ENCODE peak calls at places on chromosomes 3 and 15, in eight cellular contexts. One of them, this sample, is unnamed.

GRCh38 chr15:67744331-67745058 is 80.8 kb upstream of the SKOR1 start:
- DNase-seq in Peyer's patch: no peak
- DNase-seq in Panc1: no peak
- DNase-seq in right lobe of liver: no peak
- DNase-seq in right atrium auricular region: no peak
- DNase-seq in MCF 10A: no peak
- DNase-seq in AG09319: no peak
- DNase-seq in A549: no peak
- DNase-seq in this sample: no peak

GRCh38 chr3:165254812-165255211 is 58.6 kb upstream of the SLITRK3 start:
- DNase-seq in right lobe of liver: no peak
- DNase-seq in Peyer's patch: no peak
- DNase-seq in MCF 10A: peak
- DNase-seq in Panc1: peak
- DNase-seq in A549: peak
- DNase-seq in right atrium auricular region: no peak
- DNase-seq in AG09319: no peak
- DNase-seq in this sample: peak

GRCh38 chr3:67384790-67385397 is 269.5 kb downstream of the SUCLG2 start:
- DNase-seq in right atrium auricular region: no peak
- DNase-seq in Peyer's patch: peak
- DNase-seq in MCF 10A: peak
- DNase-seq in right lobe of liver: no peak
- DNase-seq in Panc1: no peak
- DNase-seq in A549: peak
- DNase-seq in AG09319: peak
- DNase-seq in this sample: peak

GRCh38 chr3:52721742-52722033 is 15.8 kb downstream of the SPCS1 start:
- DNase-seq in Peyer's patch: no peak
- DNase-seq in AG09319: no peak
- DNase-seq in A549: no peak
- DNase-seq in right lobe of liver: no peak
- DNase-seq in Panc1: no peak
- DNase-seq in MCF 10A: no peak
- DNase-seq in right atrium auricular region: no peak
- DNase-seq in this sample: no peak

GRCh38 chr3:171285287-171285686 is 174.9 kb downstream of the TNIK start:
- DNase-seq in AG09319: no peak
- DNase-seq in MCF 10A: peak
- DNase-seq in A549: no peak
- DNase-seq in right atrium auricular region: no peak
- DNase-seq in Peyer's patch: no peak
- DNase-seq in right lobe of liver: no peak
- DNase-seq in Panc1: no peak
- DNase-seq in this sample: no peak

GRCh38 chr3:99114565-99115291 is 213.2 kb upstream of the DCBLD2 start:
- DNase-seq in Peyer's patch: no peak
- DNase-seq in right atrium auricular region: no peak
- DNase-seq in Panc1: no peak
- DNase-seq in MCF 10A: peak
- DNase-seq in AG09319: no peak
- DNase-seq in A549: no peak
- DNase-seq in right lobe of liver: no peak
- DNase-seq in this sample: peak

GRCh38 chr3:46863261-46863782 is at the start of gene MYL3:
- DNase-seq in Panc1: no peak
- DNase-seq in right lobe of liver: no peak
- DNase-seq in Peyer's patch: no peak
- DNase-seq in MCF 10A: no peak
- DNase-seq in right atrium auricular region: no peak
- DNase-seq in AG09319: no peak
- DNase-seq in A549: no peak
- DNase-seq in this sample: no peak

GRCh38 chr3:64743844-64744243 is 56.0 kb upstream of the ADAMTS9 start:
- DNase-seq in right lobe of liver: no peak
- DNase-seq in Peyer's patch: no peak
- DNase-seq in right atrium auricular region: no peak
- DNase-seq in MCF 10A: no peak
- DNase-seq in A549: no peak
- DNase-seq in AG09319: no peak
- DNase-seq in Panc1: no peak
- DNase-seq in this sample: no peak

GRCh38 chr15:95549168-95549738 is 781.2 kb upstream of the NR2F2 start:
- DNase-seq in right lobe of liver: no peak
- DNase-seq in MCF 10A: no peak
- DNase-seq in A549: no peak
- DNase-seq in Panc1: no peak
- DNase-seq in AG09319: no peak
- DNase-seq in Peyer's patch: no peak
- DNase-seq in right atrium auricular region: no peak
- DNase-seq in this sample: no peak

GRCh38 chr15:80587816-80588456 is 107.2 kb upstream of the ABHD17C start:
- DNase-seq in right lobe of liver: no peak
- DNase-seq in AG09319: no peak
- DNase-seq in MCF 10A: no peak
- DNase-seq in Peyer's patch: no peak
- DNase-seq in right atrium auricular region: no peak
- DNase-seq in A549: no peak
- DNase-seq in Panc1: no peak
- DNase-seq in this sample: peak

GRCh38 chr3:55555866-55556621 is 68.9 kb upstream of the WNT5A start:
- DNase-seq in AG09319: no peak
- DNase-seq in Panc1: no peak
- DNase-seq in A549: no peak
- DNase-seq in Peyer's patch: no peak
- DNase-seq in right lobe of liver: no peak
- DNase-seq in MCF 10A: no peak
- DNase-seq in right atrium auricular region: no peak
- DNase-seq in this sample: peak

GRCh38 chr15:72353266-72353665 is 22.5 kb downstream of the HEXA start:
- DNase-seq in MCF 10A: no peak
- DNase-seq in Panc1: no peak
- DNase-seq in right atrium auricular region: no peak
- DNase-seq in A549: no peak
- DNase-seq in AG09319: no peak
- DNase-seq in right lobe of liver: no peak
- DNase-seq in Peyer's patch: no peak
- DNase-seq in this sample: no peak

GRCh38 chr3:176807938-176808337 is 389.3 kb downstream of the TBL1XR1 start:
- DNase-seq in MCF 10A: no peak
- DNase-seq in AG09319: no peak
- DNase-seq in right lobe of liver: no peak
- DNase-seq in Peyer's patch: no peak
- DNase-seq in A549: no peak
- DNase-seq in Panc1: no peak
- DNase-seq in right atrium auricular region: no peak
- DNase-seq in this sample: no peak

GRCh38 chr3:27939940-27940339 is 217.8 kb upstream of the EOMES start:
- DNase-seq in A549: no peak
- DNase-seq in AG09319: no peak
- DNase-seq in MCF 10A: peak
- DNase-seq in Peyer's patch: no peak
- DNase-seq in Panc1: no peak
- DNase-seq in right atrium auricular region: no peak
- DNase-seq in right lobe of liver: no peak
- DNase-seq in this sample: peak

GRCh38 chr15:24943361-24943760 is 11.4 kb upstream of the SNRPN start:
- DNase-seq in Panc1: no peak
- DNase-seq in A549: no peak
- DNase-seq in AG09319: no peak
- DNase-seq in Peyer's patch: no peak
- DNase-seq in right atrium auricular region: no peak
- DNase-seq in right lobe of liver: no peak
- DNase-seq in MCF 10A: no peak
- DNase-seq in this sample: no peak

GRCh38 chr3:50652709-50653108 is 22.0 kb upstream of the DOCK3 start:
- DNase-seq in Peyer's patch: peak
- DNase-seq in right lobe of liver: no peak
- DNase-seq in A549: peak
- DNase-seq in right atrium auricular region: no peak
- DNase-seq in AG09319: no peak
- DNase-seq in MCF 10A: peak
- DNase-seq in Panc1: no peak
- DNase-seq in this sample: no peak

GRCh38 chr3:48747703-48748102 is 30.7 kb upstream of the IP6K2 start:
- DNase-seq in right atrium auricular region: no peak
- DNase-seq in AG09319: no peak
- DNase-seq in right lobe of liver: peak
- DNase-seq in A549: no peak
- DNase-seq in Panc1: no peak
- DNase-seq in MCF 10A: no peak
- DNase-seq in Peyer's patch: no peak
- DNase-seq in this sample: no peak

GRCh38 chr3:99767341-99767740 is 50.3 kb upstream of the CMSS1 start:
- DNase-seq in Peyer's patch: no peak
- DNase-seq in A549: no peak
- DNase-seq in MCF 10A: no peak
- DNase-seq in Panc1: no peak
- DNase-seq in right atrium auricular region: no peak
- DNase-seq in right lobe of liver: no peak
- DNase-seq in AG09319: no peak
- DNase-seq in this sample: peak

GRCh38 chr15:58393196-58393790 is 38.5 kb upstream of the LIPC start:
- DNase-seq in right atrium auricular region: no peak
- DNase-seq in MCF 10A: no peak
- DNase-seq in Panc1: no peak
- DNase-seq in Peyer's patch: no peak
- DNase-seq in right lobe of liver: no peak
- DNase-seq in AG09319: no peak
- DNase-seq in A549: no peak
- DNase-seq in this sample: peak

GRCh38 chr3:177673105-177673804 is 476.0 kb upstream of the TBL1XR1 start:
- DNase-seq in Panc1: no peak
- DNase-seq in A549: no peak
- DNase-seq in right atrium auricular region: no peak
- DNase-seq in right lobe of liver: no peak
- DNase-seq in AG09319: peak
- DNase-seq in MCF 10A: peak
- DNase-seq in Peyer's patch: no peak
- DNase-seq in this sample: peak

GRCh38 chr3:42709621-42710020 is 7.0 kb upstream of the HHATL start:
- DNase-seq in right lobe of liver: peak
- DNase-seq in MCF 10A: no peak
- DNase-seq in A549: no peak
- DNase-seq in right atrium auricular region: no peak
- DNase-seq in AG09319: no peak
- DNase-seq in Peyer's patch: peak
- DNase-seq in Panc1: no peak
- DNase-seq in this sample: no peak

GRCh38 chr3:134663646-134664456 is 13.0 kb upstream of the KY start:
- DNase-seq in Peyer's patch: no peak
- DNase-seq in right lobe of liver: no peak
- DNase-seq in A549: no peak
- DNase-seq in Panc1: no peak
- DNase-seq in MCF 10A: no peak
- DNase-seq in right atrium auricular region: no peak
- DNase-seq in AG09319: no peak
- DNase-seq in this sample: peak

GRCh38 chr3:194869482-194870169 is 183.9 kb downstream of the FAM43A start:
- DNase-seq in AG09319: no peak
- DNase-seq in Panc1: no peak
- DNase-seq in A549: no peak
- DNase-seq in Peyer's patch: peak
- DNase-seq in MCF 10A: peak
- DNase-seq in right atrium auricular region: no peak
- DNase-seq in right lobe of liver: no peak
- DNase-seq in this sample: peak
- TF ChIP-seq CTCF in AG09319: peak
- TF ChIP-seq CTCF in Panc1: no peak
- TF ChIP-seq CTCF in A549: no peak
- TF ChIP-seq CTCF in Peyer's patch: no peak
- TF ChIP-seq CTCF in MCF 10A: no peak
- TF ChIP-seq CTCF in right atrium auricular region: no peak
- TF ChIP-seq CTCF in right lobe of liver: no peak
- TF ChIP-seq CTCF in this sample: peak

GRCh38 chr15:83112233-83112958 is 5.0 kb downstream of the TM6SF1 start:
- DNase-seq in A549: no peak
- DNase-seq in right lobe of liver: no peak
- DNase-seq in Peyer's patch: no peak
- DNase-seq in Panc1: no peak
- DNase-seq in MCF 10A: no peak
- DNase-seq in AG09319: peak
- DNase-seq in right atrium auricular region: no peak
- DNase-seq in this sample: peak
- TF ChIP-seq CTCF in A549: no peak
- TF ChIP-seq CTCF in right lobe of liver: no peak
- TF ChIP-seq CTCF in Peyer's patch: no peak
- TF ChIP-seq CTCF in Panc1: no peak
- TF ChIP-seq CTCF in MCF 10A: no peak
- TF ChIP-seq CTCF in AG09319: peak
- TF ChIP-seq CTCF in right atrium auricular region: no peak
- TF ChIP-seq CTCF in this sample: peak

GRCh38 chr15:38024293-38025091 is 90.1 kb downstream of the TMCO5A start:
- DNase-seq in right atrium auricular region: no peak
- DNase-seq in right lobe of liver: no peak
- DNase-seq in MCF 10A: no peak
- DNase-seq in AG09319: no peak
- DNase-seq in A549: no peak
- DNase-seq in Peyer's patch: no peak
- DNase-seq in Panc1: no peak
- DNase-seq in this sample: no peak

GRCh38 chr15:38029741-38030140 is 95.3 kb downstream of the TMCO5A start:
- DNase-seq in A549: no peak
- DNase-seq in Panc1: no peak
- DNase-seq in MCF 10A: peak
- DNase-seq in AG09319: no peak
- DNase-seq in right lobe of liver: no peak
- DNase-seq in right atrium auricular region: no peak
- DNase-seq in Peyer's patch: no peak
- DNase-seq in this sample: peak

GRCh38 chr15:38030609-38031008 is 96.2 kb downstream of the TMCO5A start:
- DNase-seq in AG09319: no peak
- DNase-seq in right atrium auricular region: no peak
- DNase-seq in right lobe of liver: no peak
- DNase-seq in Peyer's patch: no peak
- DNase-seq in A549: no peak
- DNase-seq in Panc1: no peak
- DNase-seq in MCF 10A: no peak
- DNase-seq in this sample: no peak

DNA sequence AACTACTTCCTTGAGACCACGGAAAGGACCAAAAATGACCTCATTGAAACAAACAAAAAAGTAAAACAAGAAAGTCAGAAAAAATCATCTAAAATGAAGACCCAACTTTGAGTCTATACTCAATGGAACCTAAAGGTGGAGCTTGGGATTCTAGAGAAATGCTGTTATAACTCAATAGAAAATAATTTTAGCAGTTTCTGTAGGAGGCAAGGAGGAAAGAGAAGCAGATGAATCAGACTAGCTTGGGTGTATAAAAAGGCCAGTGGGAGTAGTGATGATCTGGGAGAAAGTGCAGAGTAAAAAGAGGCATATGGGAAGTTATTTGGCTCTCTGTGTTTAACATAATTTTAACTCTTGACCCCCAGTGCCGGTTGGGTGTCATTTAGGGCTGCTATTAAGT is 94.4 kb downstream of the TMCO5A start:
- DNase-seq in Peyer's patch: no peak
- DNase-seq in right atrium auricular region: no peak
- DNase-seq in Panc1: no peak
- DNase-seq in MCF 10A: no peak
- DNase-seq in AG09319: no peak
- DNase-seq in A549: no peak
- DNase-seq in right lobe of liver: no peak
- DNase-seq in this sample: peak
- TF ChIP-seq CTCF in Peyer's patch: no peak
- TF ChIP-seq CTCF in right atrium auricular region: no peak
- TF ChIP-seq CTCF in Panc1: no peak
- TF ChIP-seq CTCF in MCF 10A: no peak
- TF ChIP-seq CTCF in AG09319: peak
- TF ChIP-seq CTCF in A549: no peak
- TF ChIP-seq CTCF in right lobe of liver: no peak
- TF ChIP-seq CTCF in this sample: peak

GRCh38 chr3:133444071-133444774 is 44.4 kb downstream of the BFSP2 start:
- DNase-seq in right atrium auricular region: no peak
- DNase-seq in A549: peak
- DNase-seq in Peyer's patch: no peak
- DNase-seq in MCF 10A: peak
- DNase-seq in right lobe of liver: no peak
- DNase-seq in Panc1: peak
- DNase-seq in AG09319: no peak
- DNase-seq in this sample: peak
- TF ChIP-seq CTCF in right atrium auricular region: no peak
- TF ChIP-seq CTCF in A549: peak
- TF ChIP-seq CTCF in Peyer's patch: no peak
- TF ChIP-seq CTCF in MCF 10A: no peak
- TF ChIP-seq CTCF in right lobe of liver: no peak
- TF ChIP-seq CTCF in Panc1: peak
- TF ChIP-seq CTCF in AG09319: no peak
- TF ChIP-seq CTCF in this sample: no peak

This sample was measured in fibroblast of the aortic adventitia.